ENCODE peak calls at places on chromosome 9, in ten cellular contexts. One of them, this sample, is unnamed.

GRCh38 chr9:130271473-130271872 is 5.9 kb downstream of the HMCN2 start:
- DNase-seq in putamen: no peak
- DNase-seq in T-helper 17 cell: no peak
- DNase-seq in iris pigment epithelial cell: no peak
- DNase-seq in NCI-H2081: no peak
- DNase-seq in neural progenitor cell: no peak
- DNase-seq in stimulated activated CD8-positive, alpha-beta memory T cell treated with anti-CD3 and anti-CD28 coated beads, Interleukin-4, amount 100 ng/mL, for 24 hours: no peak
- DNase-seq in ovary: no peak
- DNase-seq in activated CD4-positive, CD25-positive, alpha-beta regulatory T cell treated with anti-CD3 and anti-CD28 coated beads, Interleukin-2, amount 50 U/mL, for 72 hours: no peak
- DNase-seq in cardiac muscle cell: no peak
- DNase-seq in this sample: no peak

GRCh38 chr9:95565982-95566381 is 49.2 kb upstream of the PTCH1 start:
- DNase-seq in activated CD4-positive, CD25-positive, alpha-beta regulatory T cell treated with anti-CD3 and anti-CD28 coated beads, Interleukin-2, amount 50 U/mL, for 72 hours: no peak
- DNase-seq in iris pigment epithelial cell: no peak
- DNase-seq in stimulated activated CD8-positive, alpha-beta memory T cell treated with anti-CD3 and anti-CD28 coated beads, Interleukin-4, amount 100 ng/mL, for 24 hours: no peak
- DNase-seq in NCI-H2081: no peak
- DNase-seq in neural progenitor cell: no peak
- DNase-seq in ovary: no peak
- DNase-seq in putamen: no peak
- DNase-seq in cardiac muscle cell: no peak
- DNase-seq in T-helper 17 cell: no peak
- DNase-seq in this sample: no peak

GRCh38 chr9:131610231-131610761 is 65.0 kb downstream of the PRRT1B start:
- DNase-seq in NCI-H2081: no peak
- DNase-seq in ovary: no peak
- DNase-seq in activated CD4-positive, CD25-positive, alpha-beta regulatory T cell treated with anti-CD3 and anti-CD28 coated beads, Interleukin-2, amount 50 U/mL, for 72 hours: no peak
- DNase-seq in iris pigment epithelial cell: peak
- DNase-seq in T-helper 17 cell: no peak
- DNase-seq in cardiac muscle cell: peak
- DNase-seq in neural progenitor cell: no peak
- DNase-seq in putamen: no peak
- DNase-seq in stimulated activated CD8-positive, alpha-beta memory T cell treated with anti-CD3 and anti-CD28 coated beads, Interleukin-4, amount 100 ng/mL, for 24 hours: no peak
- DNase-seq in this sample: no peak

GRCh38 chr9:126805546-126806262 is 864 bp downstream of the ZBTB43 start:
- DNase-seq in cardiac muscle cell: peak
- DNase-seq in iris pigment epithelial cell: peak
- DNase-seq in NCI-H2081: no peak
- DNase-seq in T-helper 17 cell: peak
- DNase-seq in stimulated activated CD8-positive, alpha-beta memory T cell treated with anti-CD3 and anti-CD28 coated beads, Interleukin-4, amount 100 ng/mL, for 24 hours: peak
- DNase-seq in activated CD4-positive, CD25-positive, alpha-beta regulatory T cell treated with anti-CD3 and anti-CD28 coated beads, Interleukin-2, amount 50 U/mL, for 72 hours: peak
- DNase-seq in neural progenitor cell: peak
- DNase-seq in ovary: no peak
- DNase-seq in putamen: no peak
- DNase-seq in this sample: peak

GRCh38 chr9:715743-716400 is 125.6 kb upstream of the DMRT1 start:
- DNase-seq in ovary: no peak
- DNase-seq in iris pigment epithelial cell: peak
- DNase-seq in putamen: peak
- DNase-seq in cardiac muscle cell: peak
- DNase-seq in neural progenitor cell: no peak
- DNase-seq in NCI-H2081: no peak
- DNase-seq in activated CD4-positive, CD25-positive, alpha-beta regulatory T cell treated with anti-CD3 and anti-CD28 coated beads, Interleukin-2, amount 50 U/mL, for 72 hours: no peak
- DNase-seq in stimulated activated CD8-positive, alpha-beta memory T cell treated with anti-CD3 and anti-CD28 coated beads, Interleukin-4, amount 100 ng/mL, for 24 hours: no peak
- DNase-seq in T-helper 17 cell: no peak
- DNase-seq in this sample: no peak

GRCh38 chr9:15103321-15103720 is 193.1 kb upstream of the FREM1 start:
- DNase-seq in cardiac muscle cell: no peak
- DNase-seq in neural progenitor cell: no peak
- DNase-seq in NCI-H2081: peak
- DNase-seq in activated CD4-positive, CD25-positive, alpha-beta regulatory T cell treated with anti-CD3 and anti-CD28 coated beads, Interleukin-2, amount 50 U/mL, for 72 hours: no peak
- DNase-seq in ovary: no peak
- DNase-seq in stimulated activated CD8-positive, alpha-beta memory T cell treated with anti-CD3 and anti-CD28 coated beads, Interleukin-4, amount 100 ng/mL, for 24 hours: no peak
- DNase-seq in iris pigment epithelial cell: no peak
- DNase-seq in putamen: no peak
- DNase-seq in T-helper 17 cell: no peak
- DNase-seq in this sample: no peak

GRCh38 chr9:114482602-114483001 is 22.7 kb downstream of the WHRN start:
- DNase-seq in neural progenitor cell: no peak
- DNase-seq in NCI-H2081: no peak
- DNase-seq in cardiac muscle cell: no peak
- DNase-seq in ovary: no peak
- DNase-seq in stimulated activated CD8-positive, alpha-beta memory T cell treated with anti-CD3 and anti-CD28 coated beads, Interleukin-4, amount 100 ng/mL, for 24 hours: no peak
- DNase-seq in activated CD4-positive, CD25-positive, alpha-beta regulatory T cell treated with anti-CD3 and anti-CD28 coated beads, Interleukin-2, amount 50 U/mL, for 72 hours: no peak
- DNase-seq in T-helper 17 cell: no peak
- DNase-seq in putamen: no peak
- DNase-seq in iris pigment epithelial cell: no peak
- DNase-seq in this sample: no peak

GRCh38 chr9:128414461-128414860 is 6.2 kb upstream of the CERCAM start:
- DNase-seq in activated CD4-positive, CD25-positive, alpha-beta regulatory T cell treated with anti-CD3 and anti-CD28 coated beads, Interleukin-2, amount 50 U/mL, for 72 hours: no peak
- DNase-seq in putamen: no peak
- DNase-seq in ovary: no peak
- DNase-seq in neural progenitor cell: peak
- DNase-seq in cardiac muscle cell: no peak
- DNase-seq in iris pigment epithelial cell: no peak
- DNase-seq in T-helper 17 cell: no peak
- DNase-seq in stimulated activated CD8-positive, alpha-beta memory T cell treated with anti-CD3 and anti-CD28 coated beads, Interleukin-4, amount 100 ng/mL, for 24 hours: no peak
- DNase-seq in NCI-H2081: no peak
- DNase-seq in this sample: no peak

GRCh38 chr9:130570200-130570599 is 9.2 kb upstream of the FUBP3 start:
- DNase-seq in T-helper 17 cell: no peak
- DNase-seq in neural progenitor cell: no peak
- DNase-seq in activated CD4-positive, CD25-positive, alpha-beta regulatory T cell treated with anti-CD3 and anti-CD28 coated beads, Interleukin-2, amount 50 U/mL, for 72 hours: no peak
- DNase-seq in ovary: no peak
- DNase-seq in stimulated activated CD8-positive, alpha-beta memory T cell treated with anti-CD3 and anti-CD28 coated beads, Interleukin-4, amount 100 ng/mL, for 24 hours: no peak
- DNase-seq in putamen: no peak
- DNase-seq in cardiac muscle cell: peak
- DNase-seq in NCI-H2081: no peak
- DNase-seq in iris pigment epithelial cell: peak
- DNase-seq in this sample: no peak

GRCh38 chr9:88689509-88689908 is 154.5 kb downstream of the NXNL2 start:
- DNase-seq in NCI-H2081: no peak
- DNase-seq in stimulated activated CD8-positive, alpha-beta memory T cell treated with anti-CD3 and anti-CD28 coated beads, Interleukin-4, amount 100 ng/mL, for 24 hours: no peak
- DNase-seq in neural progenitor cell: no peak
- DNase-seq in ovary: no peak
- DNase-seq in iris pigment epithelial cell: no peak
- DNase-seq in activated CD4-positive, CD25-positive, alpha-beta regulatory T cell treated with anti-CD3 and anti-CD28 coated beads, Interleukin-2, amount 50 U/mL, for 72 hours: no peak
- DNase-seq in T-helper 17 cell: no peak
- DNase-seq in putamen: no peak
- DNase-seq in cardiac muscle cell: no peak
- DNase-seq in this sample: no peak

GRCh38 chr9:108933231-108933630 is 693 bp downstream of the ELP1 start:
- DNase-seq in stimulated activated CD8-positive, alpha-beta memory T cell treated with anti-CD3 and anti-CD28 coated beads, Interleukin-4, amount 100 ng/mL, for 24 hours: no peak
- DNase-seq in iris pigment epithelial cell: peak
- DNase-seq in NCI-H2081: peak
- DNase-seq in activated CD4-positive, CD25-positive, alpha-beta regulatory T cell treated with anti-CD3 and anti-CD28 coated beads, Interleukin-2, amount 50 U/mL, for 72 hours: no peak
- DNase-seq in neural progenitor cell: peak
- DNase-seq in ovary: no peak
- DNase-seq in T-helper 17 cell: no peak
- DNase-seq in putamen: peak
- DNase-seq in cardiac muscle cell: peak
- DNase-seq in this sample: no peak

GRCh38 chr9:29575219-29575618 is 2001.9 kb upstream of the C9orf72 start:
- DNase-seq in putamen: no peak
- DNase-seq in T-helper 17 cell: no peak
- DNase-seq in neural progenitor cell: no peak
- DNase-seq in stimulated activated CD8-positive, alpha-beta memory T cell treated with anti-CD3 and anti-CD28 coated beads, Interleukin-4, amount 100 ng/mL, for 24 hours: no peak
- DNase-seq in ovary: no peak
- DNase-seq in activated CD4-positive, CD25-positive, alpha-beta regulatory T cell treated with anti-CD3 and anti-CD28 coated beads, Interleukin-2, amount 50 U/mL, for 72 hours: no peak
- DNase-seq in cardiac muscle cell: no peak
- DNase-seq in NCI-H2081: no peak
- DNase-seq in iris pigment epithelial cell: no peak
- DNase-seq in this sample: no peak

GRCh38 chr9:133665096-133665495 is 28.9 kb downstream of the DBH start:
- DNase-seq in activated CD4-positive, CD25-positive, alpha-beta regulatory T cell treated with anti-CD3 and anti-CD28 coated beads, Interleukin-2, amount 50 U/mL, for 72 hours: no peak
- DNase-seq in T-helper 17 cell: no peak
- DNase-seq in neural progenitor cell: no peak
- DNase-seq in NCI-H2081: no peak
- DNase-seq in ovary: no peak
- DNase-seq in cardiac muscle cell: no peak
- DNase-seq in stimulated activated CD8-positive, alpha-beta memory T cell treated with anti-CD3 and anti-CD28 coated beads, Interleukin-4, amount 100 ng/mL, for 24 hours: no peak
- DNase-seq in iris pigment epithelial cell: no peak
- DNase-seq in putamen: no peak
- DNase-seq in this sample: no peak

GRCh38 chr9:134611046-134611445 is 30.6 kb upstream of the COL5A1 start:
- DNase-seq in NCI-H2081: no peak
- DNase-seq in neural progenitor cell: no peak
- DNase-seq in T-helper 17 cell: no peak
- DNase-seq in stimulated activated CD8-positive, alpha-beta memory T cell treated with anti-CD3 and anti-CD28 coated beads, Interleukin-4, amount 100 ng/mL, for 24 hours: no peak
- DNase-seq in cardiac muscle cell: no peak
- DNase-seq in activated CD4-positive, CD25-positive, alpha-beta regulatory T cell treated with anti-CD3 and anti-CD28 coated beads, Interleukin-2, amount 50 U/mL, for 72 hours: no peak
- DNase-seq in putamen: no peak
- DNase-seq in ovary: no peak
- DNase-seq in iris pigment epithelial cell: no peak
- DNase-seq in this sample: no peak

GRCh38 chr9:90038778-90039177 is 434.0 kb downstream of the GADD45G start:
- DNase-seq in ovary: no peak
- DNase-seq in T-helper 17 cell: no peak
- DNase-seq in neural progenitor cell: peak
- DNase-seq in cardiac muscle cell: no peak
- DNase-seq in stimulated activated CD8-positive, alpha-beta memory T cell treated with anti-CD3 and anti-CD28 coated beads, Interleukin-4, amount 100 ng/mL, for 24 hours: no peak
- DNase-seq in activated CD4-positive, CD25-positive, alpha-beta regulatory T cell treated with anti-CD3 and anti-CD28 coated beads, Interleukin-2, amount 50 U/mL, for 72 hours: no peak
- DNase-seq in putamen: no peak
- DNase-seq in iris pigment epithelial cell: no peak
- DNase-seq in NCI-H2081: peak
- DNase-seq in this sample: no peak

GRCh38 chr9:124800306-124801259 is 23.6 kb downstream of the OLFML2A start:
- DNase-seq in putamen: peak
- DNase-seq in neural progenitor cell: no peak
- DNase-seq in activated CD4-positive, CD25-positive, alpha-beta regulatory T cell treated with anti-CD3 and anti-CD28 coated beads, Interleukin-2, amount 50 U/mL, for 72 hours: no peak
- DNase-seq in cardiac muscle cell: peak
- DNase-seq in iris pigment epithelial cell: no peak
- DNase-seq in T-helper 17 cell: no peak
- DNase-seq in stimulated activated CD8-positive, alpha-beta memory T cell treated with anti-CD3 and anti-CD28 coated beads, Interleukin-4, amount 100 ng/mL, for 24 hours: no peak
- DNase-seq in ovary: no peak
- DNase-seq in NCI-H2081: no peak
- DNase-seq in this sample: peak

GRCh38 chr9:36980148-36980974 is 53.7 kb downstream of the PAX5 start:
- DNase-seq in iris pigment epithelial cell: no peak
- DNase-seq in putamen: no peak
- DNase-seq in T-helper 17 cell: no peak
- DNase-seq in neural progenitor cell: peak
- DNase-seq in ovary: no peak
- DNase-seq in activated CD4-positive, CD25-positive, alpha-beta regulatory T cell treated with anti-CD3 and anti-CD28 coated beads, Interleukin-2, amount 50 U/mL, for 72 hours: no peak
- DNase-seq in cardiac muscle cell: no peak
- DNase-seq in stimulated activated CD8-positive, alpha-beta memory T cell treated with anti-CD3 and anti-CD28 coated beads, Interleukin-4, amount 100 ng/mL, for 24 hours: no peak
- DNase-seq in NCI-H2081: peak
- DNase-seq in this sample: no peak